ENCODE peak calls at places on chromosomes 12 and 14, in nine cellular contexts. I is cardiac muscle cell, V is tibial nerve, Y is Peyer's patch, O is HCT116, T is RWPE2, S is astrocyte, G is transverse colon, J is kidney. H is an unnamed sample. For H3K36me3, the result is how much of the 10 kb centered on the place peaks cover.

GRCh38 chr14:98138666-98139065 is 1133.3 kb downstream of the BCL11B start:
- DNase-seq in I (peak), V (no peak), Y (peak), O (peak), T (no peak), S (no peak), G (peak), J (no peak), H (no peak)

GRCh38 chr14:50762001-50762930 is 68.7 kb downstream of the NIN start:
- DNase-seq in I (peak), V (no peak), Y (no peak), O (no peak), T (no peak), S (peak), G (no peak), J (no peak), H (no peak)

GRCh38 chr12:79725987-79726386 is 35.2 kb upstream of the PAWR start:
- DNase-seq in I (peak), V (no peak), Y (no peak), O (no peak), T (no peak), S (peak), G (no peak), J (no peak), H (no peak)

GRCh38 chr14:75497191-75497590 is 25.1 kb upstream of the BATF start:
- DNase-seq in I (no peak), V (no peak), Y (no peak), O (no peak), T (no peak), S (no peak), G (no peak), J (no peak), H (no peak)

GRCh38 chr12:118430516-118430915 is 54.2 kb downstream of the SUDS3 start:
- DNase-seq in I (no peak), V (no peak), Y (no peak), O (no peak), T (no peak), S (no peak), G (no peak), J (no peak), H (no peak)

GRCh38 chr12:105876426-105876927 is 262.3 kb downstream of the NUAK1 start:
- DNase-seq in I (no peak), V (no peak), Y (no peak), O (no peak), T (no peak), S (no peak), G (no peak), J (no peak), H (no peak)

GRCh38 chr12:66813137-66813867 is 134.4 kb upstream of the GRIP1 start:
- DNase-seq in I (no peak), V (no peak), Y (no peak), O (no peak), T (no peak), S (no peak), G (no peak), J (no peak), H (no peak)

GRCh38 chr12:14408208-14408607 is 42.7 kb downstream of the ATF7IP start:
- DNase-seq in I (peak), V (no peak), Y (no peak), O (no peak), T (no peak), S (peak), G (no peak), J (no peak), H (no peak)

GRCh38 chr14:95471526-95472304 is 44.7 kb downstream of the SYNE3 start:
- DNase-seq in I (no peak), V (no peak), Y (no peak), O (no peak), T (no peak), S (no peak), G (no peak), J (peak), H (no peak)

GRCh38 chr12:44381341-44381740 is 494.8 kb downstream of the NELL2 start:
- DNase-seq in I (no peak), V (no peak), Y (no peak), O (no peak), T (no peak), S (no peak), G (no peak), J (no peak), H (no peak)

GRCh38 chr12:59929091-59929490 is 333.3 kb downstream of the SLC16A7 start:
- DNase-seq in I (no peak), V (no peak), Y (no peak), O (no peak), T (peak), S (peak), G (no peak), J (no peak), H (no peak)

GRCh38 chr12:109763201-109763841 is 49.7 kb downstream of the FAM222A start:
- DNase-seq in I (peak), V (no peak), Y (peak), O (no peak), T (no peak), S (peak), G (peak), J (peak), H (no peak)

GRCh38 chr12:13153180-13153579 is 43.3 kb upstream of the EMP1 start:
- DNase-seq in I (no peak), V (no peak), Y (no peak), O (no peak), T (no peak), S (no peak), G (no peak), J (no peak), H (no peak)

GRCh38 chr12:12822886-12823285 is 9.7 kb downstream of the DDX47 start:
- DNase-seq in I (no peak), V (no peak), Y (no peak), O (no peak), T (no peak), S (peak), G (no peak), J (no peak), H (no peak)

GRCh38 chr12:42238240-42239140 is at the start of gene YAF2:
- DNase-seq in I (peak), V (peak), Y (peak), O (peak), T (peak), S (peak), G (peak), J (peak), H (peak)

GRCh38 chr14:32121948-32122347 is 44.8 kb downstream of the ARHGAP5 start:
- DNase-seq in I (no peak), V (no peak), Y (no peak), O (no peak), T (no peak), S (peak), G (no peak), J (no peak), H (no peak)

GRCh38 chr12:132904718-132905328 is 17.4 kb upstream of the CHFR start:
- DNase-seq in I (peak), V (peak), Y (peak), O (no peak), T (no peak), S (no peak), G (peak), J (peak), H (peak)

GRCh38 chr14:104082807-104083206 is 2.7 kb upstream of the ASPG start:
- DNase-seq in I (no peak), V (no peak), Y (peak), O (no peak), T (no peak), S (no peak), G (peak), J (no peak), H (peak)

GRCh38 chr12:49553512-49554088 is 14.3 kb downstream of the MCRS1 start:
- DNase-seq in I (no peak), V (no peak), Y (no peak), O (peak), T (no peak), S (no peak), G (no peak), J (no peak), H (no peak)

GRCh38 chr12:49231881-49232650 is 32.8 kb upstream of the TUBA1C start:
- DNase-seq in I (peak), V (no peak), Y (no peak), O (no peak), T (no peak), S (peak), G (no peak), J (no peak), H (no peak)

GRCh38 chr12:66571361-66571760 is 107.5 kb downstream of the GRIP1 start:
- DNase-seq in I (no peak), V (no peak), Y (no peak), O (no peak), T (no peak), S (no peak), G (no peak), J (no peak), H (no peak)

GRCh38 chr14:90677484-90678045 is 138.7 kb downstream of the TTC7B start:
- DNase-seq in I (peak), V (no peak), Y (no peak), O (no peak), T (no peak), S (peak), G (no peak), J (no peak), H (no peak)

GRCh38 chr12:70661762-70662161 is 24.5 kb upstream of the PTPRB start:
- DNase-seq in I (peak), V (no peak), Y (no peak), O (no peak), T (no peak), S (peak), G (no peak), J (no peak), H (no peak)

GRCh38 chr12:111850526-111850925 is 8.5 kb downstream of the MAPKAPK5 start:
- DNase-seq in I (no peak), V (no peak), Y (no peak), O (no peak), T (no peak), S (no peak), G (no peak), J (no peak), H (no peak)

GRCh38 chr12:118334241-118334640 is 38.5 kb downstream of the TAOK3 start:
- DNase-seq in I (no peak), V (no peak), Y (no peak), O (no peak), T (no peak), S (no peak), G (no peak), J (no peak), H (no peak)

GRCh38 chr14:70189678-70190077 is 927 bp upstream of the SLC8A3 start:
- DNase-seq in I (no peak), V (no peak), Y (no peak), O (no peak), T (no peak), S (no peak), G (no peak), J (no peak), H (no peak)

GRCh38 chr12:47758584-47758833 is 171 bp downstream of the RAPGEF3 start:
- DNase-seq in I (no peak), V (no peak), Y (no peak), O (no peak), T (no peak), S (no peak), G (no peak), J (no peak), H (no peak)

GRCh38 chr12:128693771-128694170 is 130.0 kb downstream of the SLC15A4 start:
- DNase-seq in I (no peak), V (no peak), Y (no peak), O (no peak), T (no peak), S (no peak), G (no peak), J (no peak), H (no peak)

GRCh38 chr14:98477935-98478334 is 794.1 kb downstream of the BCL11B start:
- DNase-seq in I (no peak), V (no peak), Y (no peak), O (no peak), T (no peak), S (peak), G (no peak), J (no peak), H (no peak)

GRCh38 chr14:23401331-23401730 is 6.7 kb downstream of the MYH6 start:
- DNase-seq in I (no peak), V (no peak), Y (no peak), O (no peak), T (no peak), S (no peak), G (no peak), J (peak), H (no peak)

GRCh38 chr14:37590810-37591139 is 4.3 kb downstream of the FOXA1 start:
- DNase-seq in I (no peak), V (no peak), Y (no peak), O (no peak), T (no peak), S (no peak), G (no peak), J (no peak), H (no peak)

GRCh38 chr12:22334696-22335290 is at the start of gene ST8SIA1:
- DNase-seq in I (peak), V (no peak), Y (peak), O (no peak), T (no peak), S (no peak), G (peak), J (peak), H (no peak)

GRCh38 chr14:31855262-31855661 is 221.8 kb upstream of the ARHGAP5 start:
- DNase-seq in I (no peak), V (no peak), Y (no peak), O (no peak), T (no peak), S (no peak), G (no peak), J (no peak), H (no peak)

GRCh38 chr14:70885343-70886014 is 21.8 kb upstream of the PCNX1 start:
- DNase-seq in I (no peak), V (no peak), Y (no peak), O (no peak), T (no peak), S (no peak), G (no peak), J (no peak), H (no peak)

DNA sequence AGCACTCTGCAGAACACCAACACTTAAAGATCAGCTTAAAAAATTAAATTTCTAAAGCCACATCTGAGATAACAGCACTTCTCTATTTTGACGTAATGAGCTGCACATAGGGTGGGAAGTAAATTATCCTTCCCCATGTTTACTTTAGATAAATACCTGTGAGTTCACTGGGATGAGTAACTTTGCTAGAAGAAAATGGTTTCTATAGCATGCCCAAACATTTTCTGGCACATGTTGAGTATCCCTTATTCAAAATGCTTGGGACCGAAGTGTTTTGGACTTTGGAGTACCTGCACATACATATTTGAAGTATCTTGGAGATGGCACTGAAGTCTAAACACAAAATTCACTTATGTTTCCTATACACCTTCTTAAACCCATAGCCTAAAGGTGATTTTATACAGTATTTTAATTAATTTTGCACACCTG is 6.6 kb downstream of the SLC38A2 start:
- DNase-seq in I (peak), V (no peak), Y (no peak), O (no peak), T (no peak), S (no peak), G (no peak), J (no peak), H (no peak)
- H3K36me3 ChIP-seq in I (half or more), V (half or more), Y (under half), O (half or more), T (half or more), S (half or more), G (half or more), J (half or more), H (under half)

DNA sequence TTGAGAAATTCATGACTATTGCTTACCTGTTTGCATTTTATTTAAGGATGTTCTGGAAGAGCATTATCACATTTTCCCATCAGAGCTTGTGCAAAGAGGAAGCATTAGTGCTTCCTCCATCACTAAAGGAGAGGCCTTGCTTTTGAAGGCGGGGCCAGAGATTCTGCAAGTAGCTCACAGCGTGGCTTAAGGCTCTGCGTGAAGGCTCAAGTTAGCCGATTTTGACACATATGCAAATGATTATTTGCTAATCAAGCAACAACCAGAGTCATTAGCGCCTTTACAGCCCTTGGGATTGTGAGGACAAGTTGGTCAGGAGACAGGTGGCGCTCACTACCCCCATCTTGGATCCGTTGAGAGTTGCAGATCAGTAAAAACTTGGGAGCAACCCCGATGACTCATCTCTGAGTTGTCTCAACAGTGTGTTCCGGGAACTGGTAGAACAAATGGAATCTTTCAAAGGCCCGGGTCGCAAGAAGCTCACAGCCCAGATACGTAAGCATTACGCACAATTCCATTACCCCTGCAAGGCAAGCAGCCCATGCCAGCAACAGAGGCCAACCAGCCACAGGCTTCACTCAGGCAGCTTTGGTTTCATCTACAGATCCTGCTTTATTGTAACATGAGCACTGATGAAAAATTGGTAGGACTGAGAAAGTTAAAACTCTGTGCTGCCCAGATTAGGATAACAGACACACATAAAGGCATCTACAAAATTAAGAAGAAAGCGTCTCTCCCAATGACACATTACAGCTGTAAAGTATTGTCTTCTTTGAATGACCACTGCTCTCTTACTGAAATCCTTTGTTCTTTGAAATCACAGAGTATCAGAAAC is 34.9 kb upstream of the SPTSSA start:
- DNase-seq in I (peak), V (peak), Y (peak), O (peak), T (peak), S (peak), G (peak), J (peak), H (peak)
- TF ChIP-seq CTCF in I (peak), V (no peak), Y (no peak), O (no peak), T (peak), S (peak), G (no peak), J (no peak), H (no peak)

DNA sequence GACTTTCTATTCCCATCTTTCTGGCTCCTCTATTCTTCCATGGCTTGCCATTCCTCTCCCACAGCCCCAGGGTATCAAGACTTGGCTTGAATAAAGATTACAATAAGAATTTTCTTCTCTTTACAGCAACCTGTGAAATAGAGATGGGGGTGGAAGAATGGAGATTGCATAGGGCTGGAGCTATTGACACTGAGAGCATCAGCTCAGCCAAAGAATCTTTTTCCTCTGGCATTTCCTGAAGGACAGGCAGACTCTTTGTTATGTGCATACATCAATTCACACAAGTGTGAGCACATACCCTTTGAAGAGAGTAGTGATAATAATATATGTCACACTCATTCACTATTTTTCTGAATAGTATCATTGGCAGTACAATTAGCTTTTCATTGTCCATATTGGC is 4.7 kb downstream of the RNASE11 start:
- DNase-seq in I (no peak), V (no peak), Y (no peak), O (no peak), T (no peak), S (no peak), G (no peak), J (no peak), H (no peak)
- H3K4me3 ChIP-seq in I (no peak), V (no peak), Y (no peak), O (no peak), T (no peak), S (no peak), G (no peak), J (no peak), H (no peak)

GRCh38 chr12:24851816-24852337 is 97.0 kb downstream of the BCAT1 start:
- DNase-seq in I (no peak), V (no peak), Y (no peak), O (no peak), T (no peak), S (no peak), G (no peak), J (no peak), H (no peak)
- H3K36me3 ChIP-seq in I (under half), V (under half), Y (under half), O (under half), T (under half), S (under half), G (under half), J (under half), H (under half)

GRCh38 chr12:108193922-108194321 is 64.8 kb downstream of the WSCD2 start:
- DNase-seq in I (peak), V (peak), Y (peak), O (peak), T (no peak), S (no peak), G (no peak), J (no peak), H (no peak)
- TF ChIP-seq CTCF in I (peak), V (peak), Y (peak), O (peak), T (peak), S (peak), G (peak), J (peak), H (peak)

DNA sequence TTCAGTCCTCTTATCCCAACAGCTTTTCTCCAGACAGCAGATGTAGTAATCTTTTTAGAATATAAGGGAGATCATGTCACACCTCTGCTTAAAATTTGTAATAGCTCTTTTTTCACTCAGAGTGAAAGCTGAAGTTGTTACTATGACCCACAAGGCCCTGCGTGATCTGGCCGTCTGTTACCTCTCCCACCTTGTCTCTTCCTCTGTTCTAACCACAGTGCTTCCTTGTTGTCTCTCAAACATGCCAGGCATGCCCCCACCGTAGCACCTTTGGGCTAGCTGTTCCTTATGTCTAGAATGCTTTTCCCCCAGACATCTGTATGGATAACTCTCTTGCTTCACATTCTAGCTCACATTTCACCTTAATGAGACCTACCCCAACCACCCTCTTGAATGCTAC is 6.5 kb downstream of the NECAP1 start:
- DNase-seq in I (no peak), V (no peak), Y (peak), O (no peak), T (no peak), S (no peak), G (peak), J (no peak), H (no peak)
- H3K4me3 ChIP-seq in I (no peak), V (no peak), Y (no peak), O (no peak), T (no peak), S (no peak), G (no peak), J (no peak), H (no peak)

DNA sequence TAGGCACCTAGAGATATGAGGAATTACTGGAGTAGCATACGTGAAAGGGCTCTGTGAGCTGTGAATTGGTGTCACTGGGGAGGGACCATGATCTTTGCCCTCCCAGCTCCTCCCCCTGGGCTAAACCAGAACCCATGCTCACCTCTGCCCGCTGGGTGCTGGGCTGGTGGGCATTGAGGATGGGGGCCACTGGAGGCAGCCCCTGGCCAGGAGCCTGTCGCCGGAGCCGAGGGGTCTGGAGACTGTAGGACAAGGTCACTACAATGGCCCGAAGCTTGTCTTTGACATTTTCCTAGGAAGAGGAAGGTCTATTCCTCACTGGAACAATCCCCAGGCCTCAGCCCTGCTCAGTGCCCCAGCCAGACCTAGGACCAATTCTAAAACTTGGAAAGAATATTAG is 11.6 kb downstream of the ITGA7 start:
- DNase-seq in I (no peak), V (no peak), Y (no peak), O (no peak), T (no peak), S (no peak), G (no peak), J (no peak), H (peak)
- H3K36me3 ChIP-seq in I (under half), V (half or more), Y (under half), O (under half), T (under half), S (under half), G (under half), J (under half), H (under half)

H was measured in left lung.